ENCODE peak calls at places on chromosome 7, in seven cellular contexts. One of them, this sample, is unnamed.

GRCh38 chr7:101575731-101576130 is 53.4 kb downstream of the MYL10 start:
- DNase-seq in tibial artery: no peak
- DNase-seq in SJSA1: no peak
- DNase-seq in CD8-positive, alpha-beta T cell: no peak
- DNase-seq in HT1080: no peak
- DNase-seq in stimulated activated CD4-positive, alpha-beta T cell treated with anti-CD3 and anti-CD28 coated beads, Interleukin-1b, Interleukin-23, amount 100 ng/mL, for 24 hours: no peak
- DNase-seq in sciatic nerve: no peak
- DNase-seq in this sample: no peak

GRCh38 chr7:47044620-47045019 is 537.3 kb downstream of the TNS3 start:
- DNase-seq in tibial artery: no peak
- DNase-seq in SJSA1: no peak
- DNase-seq in CD8-positive, alpha-beta T cell: no peak
- DNase-seq in HT1080: no peak
- DNase-seq in stimulated activated CD4-positive, alpha-beta T cell treated with anti-CD3 and anti-CD28 coated beads, Interleukin-1b, Interleukin-23, amount 100 ng/mL, for 24 hours: no peak
- DNase-seq in sciatic nerve: no peak
- DNase-seq in this sample: no peak

GRCh38 chr7:94266278-94266677 is 128.4 kb upstream of the COL1A2 start:
- DNase-seq in tibial artery: peak; percentile 33
- DNase-seq in SJSA1: no peak
- DNase-seq in CD8-positive, alpha-beta T cell: no peak
- DNase-seq in HT1080: no peak
- DNase-seq in stimulated activated CD4-positive, alpha-beta T cell treated with anti-CD3 and anti-CD28 coated beads, Interleukin-1b, Interleukin-23, amount 100 ng/mL, for 24 hours: no peak
- DNase-seq in sciatic nerve: no peak
- DNase-seq in this sample: no peak

GRCh38 chr7:17043012-17043877 is 161.5 kb upstream of the AGR3 start:
- DNase-seq in tibial artery: no peak
- DNase-seq in SJSA1: peak; percentile 37
- DNase-seq in CD8-positive, alpha-beta T cell: no peak
- DNase-seq in HT1080: no peak
- DNase-seq in stimulated activated CD4-positive, alpha-beta T cell treated with anti-CD3 and anti-CD28 coated beads, Interleukin-1b, Interleukin-23, amount 100 ng/mL, for 24 hours: no peak
- DNase-seq in sciatic nerve: no peak
- DNase-seq in this sample: no peak

GRCh38 chr7:106620034-106620433 is 40.9 kb downstream of the CCDC71L start:
- DNase-seq in tibial artery: no peak
- DNase-seq in SJSA1: no peak
- DNase-seq in CD8-positive, alpha-beta T cell: no peak
- DNase-seq in HT1080: no peak
- DNase-seq in stimulated activated CD4-positive, alpha-beta T cell treated with anti-CD3 and anti-CD28 coated beads, Interleukin-1b, Interleukin-23, amount 100 ng/mL, for 24 hours: no peak
- DNase-seq in sciatic nerve: no peak
- DNase-seq in this sample: no peak

GRCh38 chr7:2607913-2608899 is 23.6 kb upstream of the TTYH3 start:
- DNase-seq in tibial artery: no peak
- DNase-seq in SJSA1: no peak
- DNase-seq in CD8-positive, alpha-beta T cell: no peak
- DNase-seq in HT1080: no peak
- DNase-seq in stimulated activated CD4-positive, alpha-beta T cell treated with anti-CD3 and anti-CD28 coated beads, Interleukin-1b, Interleukin-23, amount 100 ng/mL, for 24 hours: no peak
- DNase-seq in sciatic nerve: no peak
- DNase-seq in this sample: no peak

GRCh38 chr7:158649279-158649678 is 55.3 kb downstream of the NCAPG2 start:
- DNase-seq in tibial artery: peak; percentile 35
- DNase-seq in SJSA1: peak; percentile 87
- DNase-seq in CD8-positive, alpha-beta T cell: no peak
- DNase-seq in HT1080: peak; percentile 71
- DNase-seq in stimulated activated CD4-positive, alpha-beta T cell treated with anti-CD3 and anti-CD28 coated beads, Interleukin-1b, Interleukin-23, amount 100 ng/mL, for 24 hours: no peak
- DNase-seq in sciatic nerve: no peak
- DNase-seq in this sample: no peak

GRCh38 chr7:39265912-39266591 is 288.3 kb downstream of the POU6F2 start:
- DNase-seq in tibial artery: no peak
- DNase-seq in SJSA1: no peak
- DNase-seq in CD8-positive, alpha-beta T cell: no peak
- DNase-seq in HT1080: no peak
- DNase-seq in stimulated activated CD4-positive, alpha-beta T cell treated with anti-CD3 and anti-CD28 coated beads, Interleukin-1b, Interleukin-23, amount 100 ng/mL, for 24 hours: no peak
- DNase-seq in sciatic nerve: no peak
- DNase-seq in this sample: no peak

GRCh38 chr7:11548532-11548931 is 283.5 kb downstream of the THSD7A start:
- DNase-seq in tibial artery: no peak
- DNase-seq in SJSA1: no peak
- DNase-seq in CD8-positive, alpha-beta T cell: no peak
- DNase-seq in HT1080: no peak
- DNase-seq in stimulated activated CD4-positive, alpha-beta T cell treated with anti-CD3 and anti-CD28 coated beads, Interleukin-1b, Interleukin-23, amount 100 ng/mL, for 24 hours: no peak
- DNase-seq in sciatic nerve: no peak
- DNase-seq in this sample: no peak

GRCh38 chr7:32879460-32879859 is 12.1 kb downstream of the KBTBD2 start:
- DNase-seq in tibial artery: no peak
- DNase-seq in SJSA1: no peak
- DNase-seq in CD8-positive, alpha-beta T cell: no peak
- DNase-seq in HT1080: no peak
- DNase-seq in stimulated activated CD4-positive, alpha-beta T cell treated with anti-CD3 and anti-CD28 coated beads, Interleukin-1b, Interleukin-23, amount 100 ng/mL, for 24 hours: no peak
- DNase-seq in sciatic nerve: no peak
- DNase-seq in this sample: no peak

GRCh38 chr7:126589068-126589684 is 663.6 kb downstream of the GRM8 start:
- DNase-seq in tibial artery: no peak
- DNase-seq in SJSA1: no peak
- DNase-seq in CD8-positive, alpha-beta T cell: no peak
- DNase-seq in HT1080: no peak
- DNase-seq in stimulated activated CD4-positive, alpha-beta T cell treated with anti-CD3 and anti-CD28 coated beads, Interleukin-1b, Interleukin-23, amount 100 ng/mL, for 24 hours: no peak
- DNase-seq in sciatic nerve: no peak
- DNase-seq in this sample: peak; percentile 69

GRCh38 chr7:132430863-132431822 is 145.1 kb downstream of the PLXNA4 start:
- DNase-seq in tibial artery: no peak
- DNase-seq in SJSA1: peak; percentile 4
- DNase-seq in CD8-positive, alpha-beta T cell: peak; percentile 77
- DNase-seq in HT1080: peak; percentile 100
- DNase-seq in stimulated activated CD4-positive, alpha-beta T cell treated with anti-CD3 and anti-CD28 coated beads, Interleukin-1b, Interleukin-23, amount 100 ng/mL, for 24 hours: no peak
- DNase-seq in sciatic nerve: no peak
- DNase-seq in this sample: no peak

GRCh38 chr7:45359250-45359649 is 201.7 kb downstream of the RAMP3 start:
- DNase-seq in tibial artery: no peak
- DNase-seq in SJSA1: no peak
- DNase-seq in CD8-positive, alpha-beta T cell: no peak
- DNase-seq in HT1080: no peak
- DNase-seq in stimulated activated CD4-positive, alpha-beta T cell treated with anti-CD3 and anti-CD28 coated beads, Interleukin-1b, Interleukin-23, amount 100 ng/mL, for 24 hours: no peak
- DNase-seq in sciatic nerve: no peak
- DNase-seq in this sample: no peak

GRCh38 chr7:51543801-51544553 is 227.4 kb upstream of the COBL start:
- DNase-seq in tibial artery: no peak
- DNase-seq in SJSA1: no peak
- DNase-seq in CD8-positive, alpha-beta T cell: no peak
- DNase-seq in HT1080: peak; percentile 51
- DNase-seq in stimulated activated CD4-positive, alpha-beta T cell treated with anti-CD3 and anti-CD28 coated beads, Interleukin-1b, Interleukin-23, amount 100 ng/mL, for 24 hours: no peak
- DNase-seq in sciatic nerve: no peak
- DNase-seq in this sample: peak; percentile 99

This sample was measured in DMS153.